ENCODE peak calls at places on chromosomes 1 and 21, in ten cellular contexts. X is HT-29, D is non-pigmented ciliary epithelial cell, L is GM06990, F is T-helper 2 cell, W is AG09319, S is NCI-H774, E is astrocyte of the spinal cord, I is tibial artery, H is T-helper 17 cell. C is an unnamed sample.

GRCh38 chr1:33714421-33714820 is 149.5 kb upstream of the HMGB4 start:
- DNase-seq in X (no peak), D (no peak), L (no peak), F (no peak), W (no peak), S (no peak), E (no peak), I (no peak), H (no peak), C (no peak)

GRCh38 chr21:38220270-38220737 is 36.5 kb upstream of the KCNJ15 start:
- DNase-seq in X (no peak), D (no peak), L (no peak), F (no peak), W (no peak), S (no peak), E (no peak), I (no peak), H (no peak), C (no peak)

GRCh38 chr1:186566140-186566850 is 105.4 kb upstream of the PDC start:
- DNase-seq in X (peak; percentile 74), D (no peak), L (no peak), F (no peak), W (no peak), S (no peak), E (peak; percentile 19), I (no peak), H (no peak), C (no peak)

GRCh38 chr1:54680387-54680786 is 35.3 kb upstream of the TTC4 start:
- DNase-seq in X (no peak), D (no peak), L (no peak), F (no peak), W (no peak), S (no peak), E (no peak), I (no peak), H (no peak), C (no peak)

GRCh38 chr1:43054961-43055360 is 96.3 kb upstream of the SLC2A1 start:
- DNase-seq in X (no peak), D (no peak), L (no peak), F (no peak), W (no peak), S (no peak), E (no peak), I (no peak), H (no peak), C (no peak)

GRCh38 chr1:91696321-91696720 is 189.6 kb downstream of the TGFBR3 start:
- DNase-seq in X (no peak), D (no peak), L (no peak), F (no peak), W (no peak), S (no peak), E (no peak), I (no peak), H (no peak), C (no peak)

GRCh38 chr1:10339815-10340214 is 59.0 kb upstream of the PGD start:
- DNase-seq in X (no peak), D (peak; percentile 49), L (no peak), F (no peak), W (no peak), S (no peak), E (peak; percentile 74), I (no peak), H (no peak), C (no peak)

GRCh38 chr1:111184648-111185047 is 15.8 kb downstream of the DENND2D start:
- DNase-seq in X (no peak), D (no peak), L (no peak), F (no peak), W (no peak), S (no peak), E (no peak), I (no peak), H (no peak), C (no peak)

GRCh38 chr1:4549933-4550332 is 104.5 kb upstream of the AJAP1 start:
- DNase-seq in X (peak; percentile 5), D (no peak), L (no peak), F (no peak), W (no peak), S (no peak), E (no peak), I (no peak), H (no peak), C (no peak)

GRCh38 chr1:224259986-224260385 is 70.0 kb downstream of the NVL start:
- DNase-seq in X (no peak), D (no peak), L (no peak), F (no peak), W (no peak), S (no peak), E (peak; percentile 25), I (no peak), H (no peak), C (no peak)

C was measured in AG04449.